ENCODE peak calls at places on chromosome 4, in four cellular contexts. M, X, C and R are unnamed samples.

GRCh38 chr4:61239250-61239649 is 39.1 kb downstream of the ADGRL3 start:
- DNase-seq in C (no peak), M (no peak), X (no peak), R (no peak)

GRCh38 chr4:185183622-185184281 is 20.0 kb downstream of the CFAP97 start:
- DNase-seq in X (peak), M (no peak), C (peak), R (peak)

GRCh38 chr4:108398326-108398725 is 222.1 kb upstream of the RPL34 start:
- DNase-seq in X (no peak), C (no peak), M (no peak), R (no peak)

GRCh38 chr4:133839326-133839725 is 362.3 kb downstream of the PABPC4L start:
- DNase-seq in C (no peak), X (no peak), M (no peak), R (no peak)

GRCh38 chr4:151669990-151670389 is 90.8 kb downstream of the GATB start:
- DNase-seq in C (no peak), M (no peak), X (no peak), R (no peak)

GRCh38 chr4:91957963-91958362 is 345.8 kb upstream of the GRID2 start:
- DNase-seq in M (no peak), X (no peak), C (no peak), R (no peak)

GRCh38 chr4:44869985-44870384 is 143.6 kb upstream of the GNPDA2 start:
- DNase-seq in C (no peak), X (no peak), M (no peak), R (no peak)

GRCh38 chr4:58606303-58606702 is 1496.1 kb upstream of the IGFBP7 start:
- DNase-seq in C (no peak), X (no peak), M (no peak), R (no peak)

DNA sequence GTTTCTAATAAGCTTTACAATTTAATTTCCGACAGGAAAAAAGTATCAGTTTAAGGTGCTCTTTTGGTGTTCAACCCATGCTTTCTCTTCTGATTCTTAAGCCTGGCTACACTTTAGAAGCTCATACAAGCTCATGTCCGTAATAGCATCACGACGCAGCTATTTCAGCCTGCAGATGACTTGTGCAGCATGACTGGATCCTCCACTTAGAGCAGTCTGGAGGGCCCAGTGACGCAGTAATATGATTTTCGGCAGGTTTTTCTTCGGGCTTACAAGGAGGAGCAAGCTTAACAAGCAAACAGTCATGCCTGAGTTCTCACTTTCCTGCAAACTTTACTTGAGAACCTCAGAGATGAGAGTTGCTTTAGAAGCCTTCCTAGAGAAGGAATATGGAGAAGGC is 85.3 kb upstream of the MAML3 start:
- DNase-seq in M (no peak), X (no peak), C (no peak), R (no peak)
- TF ChIP-seq HDAC6 in M (no peak), X (no peak), C (no peak), R (no peak)

GRCh38 chr4:164956766-164957643 is 20.5 kb downstream of the TRIM61 start:
- DNase-seq in X (peak), C (peak), M (peak), R (no peak)
- TF ChIP-seq HDAC6 in X (no peak), C (no peak), M (no peak), R (no peak)

GRCh38 chr4:5708171-5708828 is at the start of gene EVC2:
- DNase-seq in C (peak), M (no peak), X (no peak), R (no peak)
- TF ChIP-seq HDAC6 in C (no peak), M (no peak), X (no peak), R (no peak)

GRCh38 chr4:879730-880079 is 52.4 kb downstream of the GAK start:
- DNase-seq in X (no peak), M (peak), C (no peak), R (no peak)
- TF ChIP-seq HDAC6 in X (no peak), M (no peak), C (no peak), R (no peak)

GRCh38 chr4:156827519-156827918 is 144.1 kb downstream of the PDGFC start:
- DNase-seq in M (no peak), X (no peak), C (no peak), R (no peak)

GRCh38 chr4:156825074-156825473 is 146.5 kb downstream of the PDGFC start:
- DNase-seq in X (no peak), M (no peak), C (no peak), R (no peak)

GRCh38 chr4:156829194-156829593 is 142.4 kb downstream of the PDGFC start:
- DNase-seq in M (no peak), X (no peak), C (no peak), R (no peak)

GRCh38 chr4:156820931-156821330 is 150.7 kb downstream of the PDGFC start:
- DNase-seq in C (no peak), X (no peak), M (no peak), R (no peak)

DNA sequence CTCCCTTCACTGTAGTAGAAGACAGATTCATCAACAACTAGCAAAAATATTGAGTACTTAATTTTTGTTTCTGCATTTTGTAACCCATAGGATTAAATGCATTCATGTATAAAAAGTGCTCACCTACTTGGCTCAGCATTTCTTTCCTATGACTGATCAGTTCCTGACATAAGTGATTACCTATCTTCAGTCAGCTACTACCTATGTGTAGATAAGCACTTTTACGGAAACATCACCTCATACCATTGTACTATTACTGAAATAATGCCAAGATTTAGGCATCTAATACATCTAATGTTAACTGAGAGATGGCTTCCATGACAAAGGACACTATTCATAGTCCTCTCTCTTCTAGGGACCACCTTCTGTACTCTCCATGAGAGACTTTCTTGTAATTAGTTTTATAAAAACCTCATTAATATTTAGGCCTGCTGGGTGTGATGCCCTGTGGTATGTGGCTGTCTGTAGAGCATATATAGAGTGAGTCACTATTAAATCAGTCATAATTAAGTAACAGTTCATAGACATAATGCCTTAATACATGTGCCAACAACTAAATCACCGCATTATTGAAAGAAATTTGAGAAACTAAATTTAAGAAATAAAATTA is 147.0 kb downstream of the PDGFC start:
- DNase-seq in M (no peak), C (no peak), X (no peak), R (no peak)
- TF ChIP-seq HDAC6 in M (no peak), C (no peak), X (no peak), R (no peak)

DNA sequence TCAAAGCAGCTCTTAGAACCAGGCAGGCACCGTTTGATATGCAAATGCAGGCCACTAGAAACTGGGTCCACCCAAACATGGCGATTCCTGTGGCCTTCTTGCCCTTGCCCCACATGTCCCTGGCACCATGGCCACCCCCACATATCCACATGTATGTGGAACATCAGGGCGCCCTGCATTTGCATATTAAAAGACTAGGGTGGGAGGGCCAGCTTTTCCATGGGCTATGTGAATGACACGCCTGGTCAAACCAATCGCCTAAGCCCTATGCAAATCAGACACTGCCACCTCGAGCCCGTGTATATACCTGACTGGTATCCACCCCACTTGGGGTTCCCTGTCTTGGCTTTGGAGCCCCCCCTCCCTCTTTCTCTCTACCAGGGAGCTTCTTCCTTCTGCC is 107.0 kb downstream of the ABLIM2 start:
- DNase-seq in C (no peak), M (no peak), X (no peak), R (no peak)
- TF ChIP-seq HDAC6 in C (no peak), M (no peak), X (no peak), R (no peak)

GRCh38 chr4:188228279-188228678 is 89.0 kb downstream of the TRIML1 start:
- DNase-seq in M (no peak), X (no peak), C (no peak), R (no peak)
- TF ChIP-seq HDAC6 in M (no peak), X (no peak), C (no peak), R (no peak)

DNA sequence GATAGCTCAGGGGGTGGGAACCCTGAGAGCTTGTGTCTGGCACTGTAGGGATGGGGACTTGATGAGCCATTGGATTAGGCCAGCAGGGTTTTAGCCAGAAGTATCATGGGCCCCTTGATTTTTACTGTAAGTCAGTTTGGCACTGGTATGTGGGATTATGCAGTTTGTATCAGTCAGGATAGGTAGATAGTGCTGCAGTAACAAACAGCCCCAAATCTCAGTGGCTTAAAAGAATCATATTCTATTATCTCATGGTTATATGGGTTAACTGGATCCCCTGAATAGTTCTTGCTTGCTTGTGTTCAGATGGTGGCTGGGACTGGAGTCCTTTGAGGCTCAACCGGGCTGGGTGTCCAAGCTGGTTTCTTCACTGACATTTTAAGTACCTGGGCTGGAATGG is 56.5 kb downstream of the SORCS2 start:
- DNase-seq in X (no peak), M (no peak), C (no peak), R (no peak)
- TF ChIP-seq HDAC6 in X (no peak), M (no peak), C (no peak), R (no peak)

DNA sequence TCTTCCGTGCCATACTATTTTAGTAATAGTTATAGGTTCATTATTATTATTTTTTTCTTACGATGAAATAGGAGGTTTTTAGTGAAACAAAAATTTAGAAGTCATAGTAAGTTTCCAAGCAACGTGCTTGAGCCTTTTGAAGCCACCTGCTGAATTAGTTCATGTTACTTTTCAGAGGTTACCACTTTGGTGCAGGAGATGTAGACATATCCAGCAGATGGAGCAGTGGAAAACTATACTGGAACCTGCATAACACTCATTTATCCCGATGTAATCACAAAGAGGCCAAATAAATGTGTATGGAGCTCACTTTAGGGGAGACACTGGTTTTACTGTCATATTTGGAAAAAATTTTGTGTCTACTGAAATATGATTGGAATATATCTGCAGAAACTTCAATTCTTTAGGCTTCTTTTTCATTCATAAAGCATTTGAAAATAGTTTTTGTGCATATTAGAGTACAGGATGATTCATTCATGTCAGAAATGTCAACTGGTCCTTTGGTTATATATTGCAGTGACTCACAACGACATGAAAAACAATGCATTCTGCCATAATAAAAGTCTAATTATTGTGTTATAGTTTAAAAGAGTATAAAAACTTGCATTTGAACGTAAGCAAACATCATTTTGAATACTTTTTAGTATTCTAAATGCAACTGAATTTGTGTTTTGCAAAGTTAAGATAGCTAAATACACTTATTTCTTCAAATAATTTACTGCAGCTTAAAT is 2182.9 kb upstream of the TENM3 start:
- DNase-seq in C (no peak), M (no peak), X (no peak), R (no peak)
- TF ChIP-seq HDAC6 in C (no peak), M (no peak), X (no peak), R (no peak)

GRCh38 chr4:105719214-105719613 is 10.6 kb downstream of the GSTCD start:
- DNase-seq in C (no peak), M (no peak), X (no peak), R (peak)
- TF ChIP-seq HDAC6 in C (no peak), M (no peak), X (no peak), R (no peak)